ENCODE peak calls at places on chromosomes 1 and 21, in nine cellular contexts. Q, J, R, P, N, I, X, W and E are unnamed samples.

GRCh38 chr1:169928438-169929209 is 34.9 kb upstream of the SCYL3 start:
- DNase-seq in R (no peak), Q (no peak), I (no peak), X (no peak), W (no peak), P (peak; percentile 68), N (peak; percentile 61), J (no peak), E (no peak)

GRCh38 chr1:31593770-31594632 is 17.7 kb downstream of the TINAGL1 start:
- DNase-seq in Q (peak; percentile 87), R (peak; percentile 80), W (peak; percentile 37), P (peak; percentile 83), N (peak; percentile 90), I (no peak), J (peak; percentile 89), X (peak; percentile 64), E (peak; percentile 45)

GRCh38 chr21:38438476-38438893 is 59.8 kb downstream of the ERG start:
- DNase-seq in J (no peak), N (peak; percentile 16), X (no peak), P (no peak), W (no peak), R (peak; percentile 28), I (no peak), Q (no peak), E (no peak)

GRCh38 chr1:96116707-96117106 is 604.9 kb upstream of the PTBP2 start:
- DNase-seq in J (no peak), I (no peak), W (no peak), N (no peak), Q (no peak), X (no peak), P (no peak), R (no peak), E (no peak)

GRCh38 chr1:143497374-143497747 is 474.4 kb downstream of the FAM72C start:
- DNase-seq in I (no peak), R (peak; percentile 9), X (no peak), N (no peak), W (no peak), J (no peak), Q (peak; percentile 26), P (no peak), E (no peak)

GRCh38 chr1:55213885-55214213 is 1.3 kb downstream of the USP24 start:
- DNase-seq in R (no peak), W (no peak), Q (peak; percentile 63), I (no peak), J (no peak), N (no peak), P (no peak), X (peak; percentile 31), E (peak; percentile 24)

GRCh38 chr1:168236836-168237611 is 11.2 kb downstream of the SFT2D2 start:
- DNase-seq in Q (no peak), P (no peak), X (no peak), I (no peak), J (no peak), R (no peak), W (no peak), N (no peak), E (no peak)

GRCh38 chr1:85343612-85344255 is 67.3 kb upstream of the BCL10 start:
- DNase-seq in R (no peak), N (peak; percentile 77), I (no peak), W (no peak), X (no peak), J (no peak), Q (no peak), P (no peak), E (no peak)

GRCh38 chr1:55329091-55329490 is 113.9 kb upstream of the USP24 start:
- DNase-seq in X (no peak), W (no peak), R (no peak), Q (no peak), I (no peak), N (no peak), J (no peak), P (no peak), E (no peak)

GRCh38 chr1:155640367-155640766 is 30.3 kb downstream of the MSTO1 start:
- DNase-seq in J (no peak), X (no peak), Q (no peak), R (no peak), N (no peak), I (no peak), W (no peak), P (no peak), E (no peak)

GRCh38 chr1:234602334-234603220 is 7.4 kb downstream of the IRF2BP2 start:
- DNase-seq in R (peak; percentile 18), P (peak; percentile 38), N (peak; percentile 88), W (no peak), I (no peak), Q (peak; percentile 70), J (no peak), X (no peak), E (no peak)

GRCh38 chr1:209536843-209537242 is 46.7 kb upstream of the CAMK1G start:
- DNase-seq in X (no peak), W (no peak), I (no peak), N (no peak), R (no peak), J (no peak), Q (no peak), P (no peak), E (no peak)

GRCh38 chr21:17387030-17387617 is 125.7 kb upstream of the CXADR start:
- DNase-seq in I (no peak), N (peak; percentile 84), X (no peak), R (no peak), W (peak; percentile 10), P (peak; percentile 68), J (peak; percentile 56), Q (no peak), E (no peak)

GRCh38 chr1:236980673-236981072 is 23.6 kb downstream of the MT1HL1 start:
- DNase-seq in R (no peak), J (no peak), W (no peak), Q (no peak), P (no peak), N (peak; percentile 29), I (no peak), X (no peak), E (no peak)

GRCh38 chr1:21124846-21125245 is 51.9 kb downstream of the EIF4G3 start:
- DNase-seq in W (no peak), I (no peak), R (no peak), X (no peak), J (no peak), N (no peak), Q (no peak), P (no peak), E (no peak)

GRCh38 chr1:205279986-205280385 is 41.6 kb downstream of the NUAK2 start:
- DNase-seq in J (no peak), P (peak; percentile 54), R (no peak), X (no peak), Q (no peak), W (no peak), I (no peak), N (peak; percentile 43), E (no peak)
- TF ChIP-seq CTCF in J (no peak), P (no peak), R (no peak), X (no peak), Q (no peak), W (no peak), I (no peak), N (no peak), E (no peak)

GRCh38 chr21:42679982-42680330 is 26.5 kb downstream of the PDE9A start:
- DNase-seq in I (no peak), P (no peak), Q (no peak), X (no peak), J (no peak), N (no peak), W (no peak), R (no peak), E (no peak)

GRCh38 chr21:42678618-42679295 is 25.3 kb downstream of the PDE9A start:
- DNase-seq in W (no peak), X (no peak), I (no peak), P (no peak), Q (no peak), R (no peak), N (no peak), J (no peak), E (no peak)

GRCh38 chr21:42678118-42678430 is 24.7 kb downstream of the PDE9A start:
- DNase-seq in R (no peak), Q (no peak), N (no peak), I (no peak), J (no peak), W (no peak), X (no peak), P (no peak), E (no peak)

GRCh38 chr21:42680429-42680828 is 27.0 kb downstream of the PDE9A start:
- DNase-seq in Q (no peak), P (no peak), N (no peak), J (no peak), R (no peak), W (no peak), X (no peak), I (no peak), E (no peak)

GRCh38 chr21:42679319-42679981 is 26.0 kb downstream of the PDE9A start:
- DNase-seq in X (no peak), Q (no peak), I (no peak), W (no peak), R (no peak), P (no peak), N (no peak), J (no peak), E (no peak)
- TF ChIP-seq CTCF in X (no peak), Q (no peak), I (no peak), W (no peak), R (no peak), P (no peak), N (no peak), J (no peak), E (no peak)

GRCh38 chr1:92965003-92965402 is 3.7 kb upstream of the DIPK1A start:
- DNase-seq in I (no peak), R (no peak), N (no peak), X (no peak), P (no peak), W (no peak), J (no peak), Q (no peak), E (no peak)
- TF ChIP-seq CTCF in I (no peak), R (no peak), N (no peak), X (no peak), P (no peak), W (no peak), J (no peak), Q (no peak), E (no peak)

GRCh38 chr21:27802816-27803475 is 836.1 kb upstream of the ADAMTS5 start:
- DNase-seq in R (no peak), W (no peak), J (peak; percentile 57), N (peak; percentile 70), Q (no peak), P (peak; percentile 57), I (no peak), X (no peak), E (no peak)
- TF ChIP-seq CTCF in R (peak; percentile 47), W (peak; percentile 40), J (peak; percentile 67), N (peak; percentile 85), Q (peak; percentile 42), P (peak; percentile 55), I (peak; percentile 18), X (peak; percentile 58), E (no peak)